ENCODE peak calls at places on chromosomes 4 and X, in five cellular contexts. M, O, X, T and G are unnamed samples. For H3K27me3, the result is how much of the 10 kb centered on the place peaks cover.

GRCh38 chr4:109826719-109827118 is 1.1 kb upstream of the RRH start:
- DNase-seq in T (no peak), O (no peak), X (no peak), M (no peak), G (no peak)

GRCh38 chr4:77076889-77077635 is 1.3 kb upstream of the CCNI start:
- DNase-seq in X (no peak), O (no peak), T (no peak), M (no peak), G (no peak)

GRCh38 chr4:143482753-143483362 is 30.6 kb upstream of the SMARCA5 start:
- DNase-seq in O (no peak), T (no peak), X (peak), M (no peak), G (no peak)

GRCh38 chr4:47837582-47838294 is at the start of gene CORIN:
- DNase-seq in X (peak), T (no peak), O (no peak), M (peak), G (no peak)

GRCh38 chr4:73222466-73223257 is 35.9 kb downstream of the ANKRD17 start:
- DNase-seq in O (peak), T (peak), X (peak), M (peak), G (no peak)

GRCh38 chr4:38014421-38014852 is 54.2 kb downstream of the PTTG2 start:
- DNase-seq in T (no peak), X (no peak), O (no peak), M (no peak), G (no peak)

GRCh38 chr4:125952631-125953030 is 637.9 kb downstream of the FAT4 start:
- DNase-seq in M (no peak), O (no peak), X (no peak), T (no peak), G (no peak)

GRCh38 chrX:125475482-125475881 is 155.8 kb downstream of the TEX13C start:
- DNase-seq in O (no peak), M (no peak), T (no peak), X (no peak), G (no peak)

GRCh38 chrX:15301924-15302323 is 13.5 kb downstream of the ASB11 start:
- DNase-seq in O (no peak), T (no peak), M (peak), X (peak), G (no peak)

GRCh38 chrX:73863852-73864251 is 300.9 kb downstream of the CHIC1 start:
- DNase-seq in O (no peak), X (no peak), M (no peak), T (no peak), G (no peak)

GRCh38 chr4:152836936-152837335 is 57.2 kb downstream of the ARFIP1 start:
- DNase-seq in O (no peak), X (no peak), M (no peak), T (no peak), G (no peak)

GRCh38 chr4:88040707-88041106 is 33.3 kb downstream of the PKD2 start:
- DNase-seq in T (no peak), O (no peak), M (no peak), X (no peak), G (no peak)

GRCh38 chr4:10639100-10639499 is 45.5 kb downstream of the CLNK start:
- DNase-seq in O (no peak), X (no peak), M (no peak), T (no peak), G (no peak)

GRCh38 chr4:81135501-81135900 is 79.5 kb downstream of the PRKG2 start:
- DNase-seq in T (no peak), O (no peak), M (no peak), X (no peak), G (no peak)

GRCh38 chr4:13821522-13821921 is 194.0 kb upstream of the BOD1L1 start:
- DNase-seq in M (peak), O (no peak), T (no peak), X (no peak), G (no peak)

GRCh38 chr4:168480991-168481588 is 798 bp upstream of the DDX60L start:
- DNase-seq in O (no peak), M (no peak), X (peak), T (no peak), G (no peak)

GRCh38 chrX:22950278-22951266 is 49.2 kb upstream of the DDX53 start:
- DNase-seq in O (no peak), X (peak), M (no peak), T (no peak), G (no peak)

GRCh38 chr4:65670331-65671031 is at the start of gene EPHA5:
- DNase-seq in X (peak), O (peak), M (peak), T (peak), G (peak)

GRCh38 chr4:28225005-28225404 is 1364.4 kb downstream of the STIM2 start:
- DNase-seq in X (no peak), T (no peak), M (peak), O (peak), G (no peak)

GRCh38 chrX:104137496-104137895 is 19.3 kb downstream of the SLC25A53 start:
- DNase-seq in T (no peak), X (no peak), O (no peak), M (no peak), G (no peak)

GRCh38 chr4:163764569-163764968 is 270.1 kb downstream of the TMA16 start:
- DNase-seq in M (no peak), X (no peak), T (no peak), O (no peak), G (no peak)

GRCh38 chrX:105744291-105744690 is 78.0 kb upstream of the NRK start:
- DNase-seq in O (no peak), T (no peak), M (no peak), X (no peak), G (no peak)

GRCh38 chr4:154414796-154415195 is 76.8 kb downstream of the DCHS2 start:
- DNase-seq in M (no peak), X (no peak), O (no peak), T (no peak), G (no peak)

GRCh38 chrX:17028381-17028780 is 81.9 kb downstream of the REPS2 start:
- DNase-seq in O (no peak), M (no peak), T (no peak), X (no peak), G (no peak)

GRCh38 chrX:17032351-17032750 is 85.9 kb downstream of the REPS2 start:
- DNase-seq in M (no peak), O (no peak), X (peak), T (peak), G (no peak)

GRCh38 chrX:17031827-17032226 is 85.4 kb downstream of the REPS2 start:
- DNase-seq in X (peak), M (no peak), T (no peak), O (no peak), G (no peak)

GRCh38 chrX:17030092-17030491 is 83.6 kb downstream of the REPS2 start:
- DNase-seq in T (no peak), X (no peak), O (no peak), M (no peak), G (no peak)

DNA sequence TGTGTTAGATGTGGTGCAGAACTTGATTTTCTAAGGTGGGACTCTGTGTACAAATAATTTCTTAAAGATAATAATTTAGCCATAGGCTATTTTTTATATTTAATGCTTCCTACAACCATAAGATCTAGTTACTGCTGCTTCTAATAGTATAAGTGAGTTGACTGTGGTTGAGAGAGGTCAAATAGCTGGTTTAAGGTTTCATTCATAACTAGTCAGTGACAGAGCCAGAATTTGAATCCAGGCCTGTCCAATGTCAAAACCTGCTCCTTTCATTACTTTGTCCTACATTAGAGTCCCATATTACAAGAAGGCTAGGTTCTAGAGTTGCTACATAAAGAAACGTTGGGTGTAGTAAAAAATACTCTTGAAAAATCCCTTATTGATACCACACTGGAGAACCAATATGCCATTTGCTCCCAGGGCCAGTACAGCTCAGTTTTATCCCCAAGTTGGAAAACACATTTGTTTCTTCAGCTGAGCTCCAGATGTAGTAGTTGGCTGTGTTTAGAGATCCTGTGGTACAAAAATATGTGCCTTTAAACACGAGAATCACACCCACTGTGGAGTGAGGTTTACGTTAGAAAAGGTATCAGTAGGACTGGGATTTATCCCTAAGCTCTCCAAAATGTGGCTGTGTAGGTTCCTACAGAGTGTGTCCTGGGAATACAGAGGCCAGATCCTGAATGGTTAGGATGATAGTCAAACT is 84.3 kb downstream of the REPS2 start:
- DNase-seq in M (no peak), X (no peak), T (no peak), O (no peak), G (no peak)
- H3K27me3 ChIP-seq in M (under half), X (under half), T (under half), O (under half), G (under half)

DNA sequence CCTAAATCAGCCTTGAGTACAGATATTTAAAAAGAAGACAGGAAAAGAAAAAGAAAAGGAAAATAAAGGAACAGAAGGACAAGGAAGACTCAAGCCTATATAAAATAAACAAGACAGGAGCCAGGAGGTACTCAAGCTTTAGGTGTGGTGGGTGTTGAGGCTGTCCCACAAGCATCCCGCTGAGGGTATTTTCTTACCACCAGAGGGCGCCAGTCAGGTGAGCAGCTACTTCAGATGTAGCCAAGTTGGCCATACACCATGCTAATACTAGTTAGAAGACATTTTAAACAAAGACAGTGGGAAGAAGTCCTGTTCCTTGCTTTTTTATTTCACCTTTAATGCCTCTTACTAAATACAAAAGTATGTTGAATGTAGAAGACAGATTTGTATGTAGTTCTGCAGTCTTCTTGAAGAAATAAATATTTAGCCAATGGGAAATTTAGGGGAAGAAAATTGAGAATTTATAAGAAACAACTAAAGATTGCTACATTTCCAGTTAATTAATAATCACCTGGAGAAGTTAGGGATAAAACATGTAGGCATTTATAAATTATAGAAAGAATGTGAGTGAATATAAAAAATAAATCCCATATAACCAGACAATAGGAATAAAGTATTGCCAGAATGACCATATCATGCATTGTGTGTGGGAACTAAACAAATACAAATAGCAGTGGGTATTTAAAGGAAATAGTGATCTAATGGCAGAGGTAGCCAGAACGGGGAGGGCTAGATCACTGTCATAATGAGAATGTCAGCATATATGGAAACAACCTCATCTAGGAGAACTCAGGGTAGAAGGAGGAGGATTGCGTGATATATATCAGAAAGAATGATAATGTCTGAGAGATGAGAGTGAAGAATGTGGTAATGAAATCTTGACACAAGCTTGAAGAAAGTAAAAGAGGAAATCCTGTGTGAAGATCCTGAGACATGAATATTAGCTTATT is 71.0 kb downstream of the MTHFD2L start:
- DNase-seq in T (peak), M (peak), X (peak), O (peak), G (peak)
- H3K27ac ChIP-seq in T (no peak), M (no peak), X (no peak), O (no peak), G (no peak)

GRCh38 chr4:63296773-63297172 is 1112.5 kb downstream of the TECRL start:
- DNase-seq in M (peak), O (no peak), X (no peak), T (no peak), G (no peak)
- TF ChIP-seq CTCF in M (peak), O (no peak), X (no peak), T (no peak), G (no peak)

GRCh38 chr4:101355246-101355645 is 7.9 kb upstream of the PPP3CA start:
- DNase-seq in O (no peak), T (no peak), X (no peak), M (no peak), G (no peak)
- H3K27me3 ChIP-seq in O (under half), T (under half), X (under half), M (under half), G (under half)